ENCODE peak calls at places on chromosomes 6 and 20, in five cellular contexts. One of them, this sample, is unnamed.

GRCh38 chr20:17775600-17775999 is 75.8 kb downstream of the BANF2 start:
- DNase-seq in NCI-H2081: no peak
- DNase-seq in HS-5: no peak
- DNase-seq in OCI-LY7: no peak
- DNase-seq in pons: no peak
- DNase-seq in this sample: no peak

GRCh38 chr6:143586557-143586956 is 75.0 kb upstream of the FUCA2 start:
- DNase-seq in OCI-LY7: no peak
- DNase-seq in HS-5: no peak
- DNase-seq in pons: no peak
- DNase-seq in NCI-H2081: no peak
- DNase-seq in this sample: no peak

GRCh38 chr20:57774951-57775350 is 65.1 kb upstream of the PMEPA1 start:
- DNase-seq in OCI-LY7: no peak
- DNase-seq in NCI-H2081: no peak
- DNase-seq in HS-5: no peak
- DNase-seq in pons: no peak
- DNase-seq in this sample: no peak

GRCh38 chr6:115729036-115729435 is 331.7 kb downstream of the FRK start:
- DNase-seq in NCI-H2081: no peak
- DNase-seq in HS-5: no peak
- DNase-seq in pons: no peak
- DNase-seq in OCI-LY7: no peak
- DNase-seq in this sample: no peak

GRCh38 chr6:143397229-143398222 is 53.0 kb downstream of the ADAT2 start:
- DNase-seq in NCI-H2081: no peak
- DNase-seq in pons: no peak
- DNase-seq in HS-5: peak
- DNase-seq in OCI-LY7: no peak
- DNase-seq in this sample: no peak

GRCh38 chr6:85006362-85006761 is 242.0 kb upstream of the TBX18 start:
- DNase-seq in OCI-LY7: no peak
- DNase-seq in HS-5: no peak
- DNase-seq in pons: no peak
- DNase-seq in NCI-H2081: no peak
- DNase-seq in this sample: no peak

GRCh38 chr20:57695940-57696339 is 13.9 kb downstream of the PMEPA1 start:
- DNase-seq in HS-5: no peak
- DNase-seq in OCI-LY7: no peak
- DNase-seq in NCI-H2081: no peak
- DNase-seq in pons: no peak
- DNase-seq in this sample: no peak

GRCh38 chr6:31423550-31423949 is 20.2 kb downstream of the MICA start:
- DNase-seq in OCI-LY7: peak
- DNase-seq in HS-5: no peak
- DNase-seq in NCI-H2081: no peak
- DNase-seq in pons: no peak
- DNase-seq in this sample: peak

GRCh38 chr6:160226118-160226541 is 32.5 kb downstream of the SLC22A2 start:
- DNase-seq in pons: no peak
- DNase-seq in OCI-LY7: no peak
- DNase-seq in HS-5: no peak
- DNase-seq in NCI-H2081: no peak
- DNase-seq in this sample: no peak

This sample was measured in NCI-H526.